ENCODE peak calls at places on chromosomes 1 and 21, in six cellular contexts. A is endodermal cell, J is pancreas, N is tibial nerve, C is spleen, L is lower lobe of right lung. B is an unnamed sample.

GRCh38 chr1:200907611-200908097 is 13.0 kb downstream of the INAVA start:
- DNase-seq in A (no peak), J (no peak), N (no peak), C (peak), L (no peak), B (no peak)

GRCh38 chr21:26732442-26733221 is 112.6 kb downstream of the ADAMTS1 start:
- DNase-seq in A (peak), J (peak), N (peak), C (no peak), L (peak), B (no peak)

GRCh38 chr1:156894711-156895407 is 1.3 kb downstream of the PEAR1 start:
- DNase-seq in A (no peak), J (no peak), N (peak), C (no peak), L (peak), B (peak)

GRCh38 chr1:10724052-10724494 is 72.4 kb downstream of the CASZ1 start:
- DNase-seq in A (no peak), J (peak), N (no peak), C (no peak), L (peak), B (no peak)

GRCh38 chr1:10818262-10819197 is 22.1 kb upstream of the CASZ1 start:
- DNase-seq in A (peak), J (no peak), N (no peak), C (no peak), L (peak), B (no peak)

GRCh38 chr1:51320967-51321923 is 9.1 kb downstream of the TTC39A start:
- DNase-seq in A (peak), J (no peak), N (no peak), C (peak), L (peak), B (no peak)

GRCh38 chr1:179883739-179884138 is 1.7 kb downstream of the TOR1AIP1 start:
- DNase-seq in A (peak), J (no peak), N (no peak), C (no peak), L (no peak), B (no peak)

GRCh38 chr1:156654700-156655099 is 12.8 kb downstream of the BCAN start:
- DNase-seq in A (no peak), J (no peak), N (no peak), C (no peak), L (no peak), B (peak)

GRCh38 chr1:149848340-149848771 is 51.0 kb upstream of the BOLA1 start:
- DNase-seq in A (no peak), J (no peak), N (no peak), C (no peak), L (no peak), B (no peak)

GRCh38 chr1:169550294-169550693 is 36.0 kb downstream of the F5 start:
- DNase-seq in A (peak), J (no peak), N (no peak), C (no peak), L (no peak), B (no peak)

GRCh38 chr1:9822897-9823692 is 670 bp downstream of the CLSTN1 start:
- DNase-seq in A (peak), J (no peak), N (no peak), C (peak), L (no peak), B (peak)

GRCh38 chr1:116909511-116910378 is at the start of gene PTGFRN:
- DNase-seq in A (peak), J (peak), N (no peak), C (peak), L (peak), B (peak)

GRCh38 chr1:93676424-93676823 is 5.2 kb downstream of the BCAR3 start:
- DNase-seq in A (no peak), J (no peak), N (no peak), C (no peak), L (no peak), B (no peak)

GRCh38 chr1:91243171-91243570 is 161.5 kb downstream of the HFM1 start:
- DNase-seq in A (no peak), J (no peak), N (no peak), C (no peak), L (no peak), B (no peak)

GRCh38 chr1:68339505-68339904 is 107.2 kb upstream of the WLS start:
- DNase-seq in A (no peak), J (no peak), N (no peak), C (no peak), L (no peak), B (no peak)

GRCh38 chr1:94418664-94419655 is 771 bp downstream of the ABCD3 start:
- DNase-seq in A (no peak), J (peak), N (peak), C (no peak), L (peak), B (peak)

GRCh38 chr1:25247829-25248754 is 838 bp upstream of the RSRP1 start:
- DNase-seq in A (no peak), J (no peak), N (no peak), C (no peak), L (no peak), B (no peak)
- TF ChIP-seq CTCF in A (peak), J (no peak), N (no peak), C (peak), L (peak), B (no peak)

DNA sequence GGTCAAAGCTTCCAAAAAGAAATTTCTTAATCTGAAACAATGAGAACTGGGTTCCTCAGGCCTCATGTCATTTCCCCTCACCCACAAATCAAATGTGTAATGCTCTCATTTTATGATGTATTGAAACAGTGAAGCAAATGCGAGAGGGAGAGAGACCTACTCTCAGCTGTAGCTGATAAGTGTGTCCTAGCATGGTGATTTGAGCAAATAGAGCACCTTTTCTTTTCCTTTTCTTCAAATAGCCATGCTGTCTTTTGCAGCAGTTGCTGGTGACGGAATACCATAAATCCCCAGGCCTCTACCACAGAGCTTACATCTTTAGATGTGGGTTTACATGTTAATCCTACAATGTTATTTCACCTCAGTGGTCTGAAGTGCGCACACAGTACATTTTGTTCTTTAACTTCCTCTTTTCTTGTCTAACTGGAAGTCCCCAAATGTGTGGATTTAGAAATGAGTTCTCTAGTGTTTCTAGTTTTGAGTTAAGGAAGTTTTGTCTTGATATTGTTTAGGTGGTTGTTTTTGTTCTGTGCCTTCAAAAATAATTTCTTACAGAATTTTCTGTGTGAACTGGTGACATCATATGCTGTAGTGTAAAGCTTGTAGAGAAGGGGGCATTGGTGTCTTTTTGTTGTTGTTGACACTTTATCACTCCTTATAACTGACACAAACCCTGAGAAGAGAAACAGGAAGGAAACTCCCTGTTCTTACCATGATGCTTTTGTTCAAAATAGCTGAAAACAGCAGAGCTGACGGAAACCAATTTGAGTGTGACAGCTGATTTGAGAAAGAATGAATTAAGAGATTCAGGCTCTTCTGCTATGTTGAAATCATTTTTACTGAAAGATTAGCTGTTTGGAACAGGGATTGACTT is 12.1 kb downstream of the SMAP2 start:
- DNase-seq in A (no peak), J (no peak), N (no peak), C (no peak), L (no peak), B (no peak)
- H3K27ac ChIP-seq in A (no peak), J (peak), N (peak), C (peak), L (peak), B (peak)

GRCh38 chr21:36689324-36689723 is 9.6 kb upstream of the SIM2 start:
- DNase-seq in A (no peak), J (no peak), N (no peak), C (no peak), L (no peak), B (no peak)
- H3K4me3 ChIP-seq in A (no peak), J (no peak), N (no peak), C (no peak), L (no peak), B (no peak)

GRCh38 chr1:64955093-64956066 is 11.0 kb downstream of the JAK1 start:
- DNase-seq in A (peak), J (no peak), N (no peak), C (peak), L (peak), B (no peak)
- TF ChIP-seq CTCF in A (no peak), J (no peak), N (no peak), C (no peak), L (no peak), B (no peak)

DNA sequence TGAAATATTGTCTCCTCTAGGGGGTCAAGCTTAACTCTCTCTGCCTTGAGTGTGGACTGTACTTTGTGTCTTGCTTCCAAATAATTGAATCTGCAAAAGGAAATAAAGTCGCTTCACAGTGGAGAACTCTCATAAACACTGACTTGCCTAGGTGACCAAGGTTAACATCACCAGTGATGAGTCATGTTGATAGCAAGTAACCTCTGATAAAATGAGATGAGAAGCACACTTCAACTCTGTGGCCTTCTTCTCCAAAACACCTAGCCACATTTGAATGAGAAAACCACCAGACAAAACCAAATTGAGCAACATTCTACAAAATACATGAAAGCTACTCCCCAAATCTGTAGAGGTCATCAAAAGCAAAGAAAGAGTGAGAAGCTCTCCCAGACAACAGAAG is 37.6 kb downstream of the PDE4B start:
- DNase-seq in A (no peak), J (no peak), N (no peak), C (no peak), L (no peak), B (no peak)
- H3K27ac ChIP-seq in A (no peak), J (no peak), N (no peak), C (no peak), L (no peak), B (no peak)

DNA sequence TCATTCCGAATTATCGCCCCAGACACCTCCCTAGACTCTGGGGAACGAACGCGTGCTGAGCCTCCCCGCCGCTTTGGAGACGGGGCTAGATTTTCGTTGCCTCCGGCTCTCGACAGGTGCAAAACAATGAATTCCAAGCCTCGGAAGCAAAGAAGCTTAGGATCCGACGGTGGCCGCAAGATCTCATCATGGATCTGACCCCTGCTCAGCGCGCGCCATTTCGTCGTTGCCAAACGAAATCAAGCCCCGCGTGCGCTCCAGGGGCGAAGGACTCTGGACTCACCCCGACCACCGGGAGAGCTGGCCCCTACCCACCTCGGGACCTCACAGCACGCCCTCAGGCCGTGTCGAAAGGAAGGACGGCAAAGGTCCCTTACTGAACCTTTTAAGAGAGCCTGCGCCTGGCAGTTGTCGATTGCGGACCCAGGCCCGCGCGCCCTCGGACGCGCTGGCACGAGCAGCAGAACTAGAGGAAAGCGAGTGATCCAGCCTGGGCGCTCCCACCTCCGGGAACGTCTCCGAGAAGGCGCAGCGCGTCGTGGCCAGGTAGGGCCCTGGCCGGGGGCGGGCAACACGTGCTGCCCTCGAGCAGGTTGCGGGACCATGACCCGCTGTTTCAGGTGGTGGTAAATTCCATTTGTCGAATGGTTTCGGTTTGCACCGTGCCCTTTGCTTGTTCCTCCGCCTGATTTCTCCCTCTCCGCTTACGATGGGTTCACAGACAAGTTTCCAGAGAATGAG is 1.6 kb upstream of the RUNX3 start:
- DNase-seq in A (peak), J (no peak), N (no peak), C (peak), L (no peak), B (no peak)
- H3K4me3 ChIP-seq in A (peak), J (peak), N (peak), C (no peak), L (peak), B (peak)

GRCh38 chr1:167430134-167430848 is 88.0 kb downstream of the CD247 start:
- DNase-seq in A (peak), J (no peak), N (no peak), C (no peak), L (no peak), B (no peak)
- TF ChIP-seq CTCF in A (no peak), J (no peak), N (no peak), C (no peak), L (no peak), B (no peak)

GRCh38 chr1:245809361-245809760 is 654.6 kb downstream of the KIF26B start:
- DNase-seq in A (peak), J (no peak), N (no peak), C (no peak), L (no peak), B (no peak)

GRCh38 chr1:245812278-245812677 is 657.5 kb downstream of the KIF26B start:
- DNase-seq in A (peak), J (no peak), N (no peak), C (no peak), L (no peak), B (no peak)

GRCh38 chr1:245807954-245808719 is 653.4 kb downstream of the KIF26B start:
- DNase-seq in A (no peak), J (no peak), N (no peak), C (no peak), L (peak), B (no peak)

GRCh38 chr1:245810181-245810727 is 655.5 kb downstream of the KIF26B start:
- DNase-seq in A (peak), J (no peak), N (no peak), C (no peak), L (no peak), B (no peak)

DNA sequence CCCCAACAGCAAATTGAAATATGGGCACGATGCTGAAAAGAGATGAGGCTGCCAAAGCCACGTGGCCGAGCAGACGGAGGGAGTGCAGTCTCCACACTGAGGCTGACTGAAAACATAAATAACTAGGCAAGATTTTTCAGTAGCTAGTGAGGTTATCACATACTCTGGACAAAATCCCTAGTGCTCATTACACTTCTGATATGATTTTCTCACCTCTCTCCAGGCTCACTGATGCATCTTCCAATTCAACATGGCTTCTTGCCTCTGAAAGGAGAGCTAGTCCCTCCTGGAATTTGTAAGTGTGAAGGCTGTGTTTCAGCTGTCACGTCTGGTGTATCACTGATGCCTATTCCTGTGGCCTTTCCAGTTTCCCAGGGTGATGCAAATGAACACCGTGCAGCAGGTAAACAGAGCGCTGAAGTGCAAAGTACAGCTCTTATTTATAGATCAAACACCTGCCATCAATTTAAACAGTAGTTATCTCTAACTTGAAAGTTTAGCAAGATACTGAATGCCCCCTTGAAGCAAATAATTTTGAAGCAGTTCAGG is 656.1 kb downstream of the KIF26B start:
- DNase-seq in A (peak), J (no peak), N (no peak), C (no peak), L (no peak), B (no peak)
- H3K27ac ChIP-seq in A (no peak), J (no peak), N (no peak), C (peak), L (no peak), B (no peak)

B was measured in kidney.